ENCODE peak calls at places on chromosome 19, in ten cellular contexts. G is aorta; O is CD4-positive, alpha-beta T cell; Q is right atrium auricular region; A is heart left ventricle; V is keratinocyte; H is effector memory CD4-positive, alpha-beta T cell; L is A549; N is neural progenitor cell; Z is ovary. D is an unnamed sample.
A peak's percentile ranks its signal among the peaks of the same experiment; 100 is the strongest.

GRCh38 chr19:3321696-3322095 is 44.7 kb upstream of the NFIC start:
- DNase-seq in G (peak; percentile 12), O (no peak), Q (no peak), A (no peak), V (no peak), H (no peak), L (no peak), N (no peak), Z (no peak), D (no peak)

GRCh38 chr19:15498910-15499309 is 9.4 kb upstream of the CYP4F22 start:
- DNase-seq in G (no peak), O (no peak), Q (no peak), A (no peak), V (no peak), H (no peak), L (no peak), N (no peak), Z (no peak), D (no peak)

GRCh38 chr19:6062274-6062673 is 48.0 kb downstream of the RFX2 start:
- DNase-seq in G (peak; percentile 86), O (no peak), Q (peak; percentile 88), A (peak; percentile 64), V (no peak), H (peak; percentile 61), L (no peak), N (no peak), Z (no peak), D (no peak)

GRCh38 chr19:17841810-17842662 is 5.7 kb downstream of the JAK3 start:
- DNase-seq in G (peak; percentile 85), O (peak; percentile 40), Q (peak; percentile 75), A (peak; percentile 70), V (peak; percentile 66), H (no peak), L (peak; percentile 91), N (peak; percentile 97), Z (peak; percentile 100), D (no peak)

GRCh38 chr19:11581740-11582139 is 4.3 kb upstream of the ACP5 start:
- DNase-seq in G (no peak), O (no peak), Q (no peak), A (no peak), V (no peak), H (no peak), L (no peak), N (no peak), Z (no peak), D (no peak)

GRCh38 chr19:3250675-3251074 is 26.2 kb downstream of the CELF5 start:
- DNase-seq in G (no peak), O (peak; percentile 31), Q (no peak), A (no peak), V (no peak), H (no peak), L (no peak), N (no peak), Z (no peak), D (no peak)

GRCh38 chr19:33561261-33561660 is 39.7 kb upstream of the PEPD start:
- DNase-seq in G (no peak), O (no peak), Q (no peak), A (no peak), V (no peak), H (no peak), L (no peak), N (no peak), Z (no peak), D (no peak)

GRCh38 chr19:40465025-40465780 is at the start of gene BLVRB:
- DNase-seq in G (no peak), O (no peak), Q (peak; percentile 77), A (no peak), V (no peak), H (no peak), L (no peak), N (no peak), Z (no peak), D (no peak)

GRCh38 chr19:5880604-5881078 is 10.3 kb upstream of the FUT5 start:
- DNase-seq in G (no peak), O (no peak), Q (no peak), A (peak; percentile 86), V (no peak), H (no peak), L (no peak), N (no peak), Z (no peak), D (no peak)

GRCh38 chr19:16022681-16023557 is 53.4 kb upstream of the TPM4 start:
- DNase-seq in G (no peak), O (no peak), Q (no peak), A (no peak), V (no peak), H (no peak), L (no peak), N (no peak), Z (no peak), D (no peak)

GRCh38 chr19:39746836-39747529 is 9.2 kb upstream of the CLC start:
- DNase-seq in G (no peak), O (no peak), Q (no peak), A (no peak), V (no peak), H (no peak), L (no peak), N (no peak), Z (no peak), D (no peak)

GRCh38 chr19:19146000-19146608 is 7.8 kb upstream of the TMEM161A start:
- DNase-seq in G (peak; percentile 83), O (peak; percentile 91), Q (peak; percentile 82), A (peak; percentile 80), V (no peak), H (peak; percentile 67), L (peak; percentile 32), N (peak; percentile 72), Z (peak; percentile 81), D (peak; percentile 18)

GRCh38 chr19:47086280-47086679 is 27.3 kb downstream of the ZC3H4 start:
- DNase-seq in G (no peak), O (no peak), Q (no peak), A (no peak), V (no peak), H (no peak), L (no peak), N (no peak), Z (no peak), D (no peak)

GRCh38 chr19:35212241-35212640 is 16.3 kb downstream of the FAM187B start:
- DNase-seq in G (no peak), O (no peak), Q (no peak), A (no peak), V (no peak), H (no peak), L (no peak), N (no peak), Z (no peak), D (no peak)

DNA sequence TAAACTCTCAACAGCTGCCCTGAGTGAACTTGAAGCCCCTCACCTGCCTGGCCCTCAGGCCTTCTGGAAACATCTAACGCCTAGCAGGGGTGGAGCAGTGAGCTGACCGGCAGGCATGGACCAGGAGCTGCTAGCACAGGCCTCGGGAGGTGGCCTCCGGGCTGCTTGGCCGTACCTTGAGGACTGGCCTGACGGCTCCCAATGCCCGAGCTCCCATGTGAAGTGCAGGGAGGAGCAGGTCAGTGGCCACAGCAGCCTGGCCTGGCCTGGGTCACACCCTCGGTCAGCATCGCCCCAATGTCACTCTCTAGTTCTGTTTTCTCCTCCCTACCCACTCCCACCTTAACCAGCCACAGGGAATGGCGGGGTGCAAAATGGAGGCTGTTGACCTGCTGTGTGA is 19.0 kb downstream of the TSHZ3 start:
- DNase-seq in G (no peak), O (no peak), Q (no peak), A (no peak), V (no peak), H (no peak), L (no peak), N (no peak), Z (no peak), D (no peak)
- H3K27ac ChIP-seq in G (no peak overlapping the region), O (no peak overlapping the region), Q (peak overlapping the region; percentile 48), A (no peak overlapping the region), V (peak overlapping the region; percentile 34), H (no peak overlapping the region), L (no peak overlapping the region), N (no peak overlapping the region), Z (no peak overlapping the region), D (no peak overlapping the region)

DNA sequence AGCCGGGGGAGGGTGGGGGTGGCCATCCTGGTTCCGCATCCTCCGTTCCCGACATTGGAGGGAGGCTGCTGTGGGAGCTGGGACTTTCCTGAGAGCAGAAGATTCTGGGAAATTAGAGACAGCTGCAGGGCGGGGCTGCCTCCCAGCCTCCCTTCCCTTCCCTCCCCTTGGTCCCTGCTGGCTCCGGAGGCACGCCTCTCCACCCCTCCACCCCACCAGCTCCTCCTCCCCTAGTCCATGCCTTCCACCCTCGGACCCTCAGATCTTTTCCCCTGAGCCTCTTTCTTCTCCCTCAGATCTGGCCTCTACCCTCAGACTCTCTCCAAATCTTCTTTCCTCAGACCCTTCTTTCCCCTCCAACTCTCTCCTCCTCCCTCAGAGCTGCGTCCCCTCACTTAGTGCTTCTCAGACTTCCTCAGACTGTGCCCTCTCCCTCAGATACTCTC is 3.1 kb upstream of the BCL3 start:
- DNase-seq in G (peak; percentile 88), O (no peak), Q (peak; percentile 84), A (peak; percentile 84), V (no peak), H (no peak), L (peak; percentile 80), N (peak; percentile 22), Z (peak; percentile 77), D (no peak)
- H3K27ac ChIP-seq in G (no peak overlapping the region), O (peak overlapping the region; percentile 92), Q (peak overlapping the region; percentile 83), A (peak overlapping the region; percentile 99), V (peak overlapping the region; percentile 38), H (peak overlapping the region; percentile 98), L (peak overlapping the region; percentile 92), N (no peak overlapping the region), Z (peak overlapping the region; percentile 83), D (no peak overlapping the region)

DNA sequence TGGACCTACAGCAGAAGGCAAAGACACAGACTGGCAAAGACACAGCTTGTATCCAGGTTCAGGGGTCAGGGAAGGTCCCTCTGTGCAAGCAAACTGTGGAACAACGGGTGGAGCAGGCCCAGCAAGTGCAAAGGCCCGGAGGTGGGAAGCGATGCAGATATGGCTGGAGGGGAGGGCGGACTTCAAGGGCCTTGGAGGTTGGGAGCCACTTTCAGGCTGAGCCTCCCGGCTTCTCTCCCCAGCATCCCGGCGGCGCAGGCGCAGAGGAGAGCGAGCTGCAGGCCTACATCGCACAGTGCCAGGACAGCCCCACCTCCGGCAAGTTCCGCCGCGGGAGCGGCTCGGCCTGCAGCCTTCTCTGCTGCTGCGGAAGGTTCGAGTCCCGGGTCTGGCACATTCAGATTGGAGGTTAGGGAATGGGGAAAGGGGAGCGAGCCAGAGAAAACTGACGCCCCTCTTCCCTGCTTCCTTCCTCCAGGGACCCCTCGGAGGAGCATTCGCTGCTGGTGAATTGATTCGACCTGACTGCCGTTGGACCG is 2.2 kb upstream of the PNPLA6 start:
- DNase-seq in G (peak; percentile 90), O (no peak), Q (peak; percentile 66), A (peak; percentile 82), V (no peak), H (no peak), L (no peak), N (peak; percentile 35), Z (peak; percentile 86), D (no peak)
- H3K27ac ChIP-seq in G (no peak overlapping the region), O (no peak overlapping the region), Q (peak overlapping the region; percentile 94), A (peak overlapping the region; percentile 93), V (peak overlapping the region; percentile 62), H (peak overlapping the region; percentile 77), L (peak overlapping the region; percentile 95), N (peak overlapping the region; percentile 42), Z (peak overlapping the region; percentile 16), D (peak overlapping the region; percentile 97)

DNA sequence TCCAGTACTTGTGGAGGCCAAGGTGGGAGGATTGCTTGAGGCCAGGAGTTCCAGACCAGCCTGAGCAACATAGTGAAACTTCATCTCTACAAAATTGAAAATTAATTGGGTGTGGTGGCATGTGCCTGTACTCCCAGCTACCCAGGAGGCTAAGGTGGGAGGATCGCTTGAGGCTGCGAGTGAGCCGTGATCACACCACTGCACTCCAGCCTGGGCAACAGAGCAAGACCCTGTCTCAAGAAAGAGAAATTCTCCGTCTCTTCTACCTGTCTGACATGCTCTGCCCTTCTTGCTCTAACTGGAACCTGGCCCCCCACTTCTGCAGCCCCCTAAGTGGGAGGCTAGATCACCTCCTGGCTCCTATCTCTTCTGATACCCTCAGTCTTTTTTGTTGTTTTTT is 7.4 kb downstream of the EIF3K start:
- DNase-seq in G (no peak), O (no peak), Q (no peak), A (no peak), V (no peak), H (no peak), L (no peak), N (no peak), Z (no peak), D (no peak)
- H3K27ac ChIP-seq in G (no peak overlapping the region), O (no peak overlapping the region), Q (no peak overlapping the region), A (no peak overlapping the region), V (no peak overlapping the region), H (no peak overlapping the region), L (no peak overlapping the region), N (no peak overlapping the region), Z (no peak overlapping the region), D (no peak overlapping the region)

D was measured in substantia nigra.